ENCODE peak calls at places on chromosomes 3 and 15, in four cellular contexts. One of them, this sample, is unnamed.

GRCh38 chr3:189962466-189962865 is 158.2 kb downstream of the P3H2 start:
- DNase-seq in COR-L47: no peak
- DNase-seq in NCI-H1092: no peak
- DNase-seq in AG09309: no peak
- DNase-seq in this sample: no peak

GRCh38 chr3:155778441-155778840 is 27.6 kb downstream of the C3orf33 start:
- DNase-seq in COR-L47: no peak
- DNase-seq in NCI-H1092: no peak
- DNase-seq in AG09309: no peak
- DNase-seq in this sample: no peak

GRCh38 chr3:162141232-162141631 is 644.6 kb downstream of the OTOL1 start:
- DNase-seq in AG09309: no peak
- DNase-seq in COR-L47: no peak
- DNase-seq in NCI-H1092: no peak
- DNase-seq in this sample: no peak

GRCh38 chr15:37678124-37678523 is 256.3 kb upstream of the TMCO5A start:
- DNase-seq in NCI-H1092: no peak
- DNase-seq in COR-L47: no peak
- DNase-seq in AG09309: no peak
- DNase-seq in this sample: no peak

GRCh38 chr3:49158108-49158709 is 7.9 kb downstream of the CCDC71 start:
- DNase-seq in NCI-H1092: no peak
- DNase-seq in COR-L47: no peak
- DNase-seq in AG09309: no peak
- DNase-seq in this sample: no peak

GRCh38 chr3:87025636-87026035 is 34.7 kb upstream of the VGLL3 start:
- DNase-seq in COR-L47: no peak
- DNase-seq in NCI-H1092: no peak
- DNase-seq in AG09309: no peak
- DNase-seq in this sample: no peak

GRCh38 chr3:33159234-33159633 is 45.4 kb downstream of the CRTAP start:
- DNase-seq in AG09309: no peak
- DNase-seq in NCI-H1092: no peak
- DNase-seq in COR-L47: no peak
- DNase-seq in this sample: no peak

GRCh38 chr15:73972984-73973682 is 19.0 kb downstream of the STOML1 start:
- DNase-seq in AG09309: no peak
- DNase-seq in COR-L47: peak
- DNase-seq in NCI-H1092: peak
- DNase-seq in this sample: peak

GRCh38 chr3:9087831-9088413 is 124.7 kb upstream of the RAD18 start:
- DNase-seq in AG09309: no peak
- DNase-seq in NCI-H1092: no peak
- DNase-seq in COR-L47: no peak
- DNase-seq in this sample: no peak

GRCh38 chr15:78047631-78048409 is 29.7 kb downstream of the TBC1D2B start:
- DNase-seq in AG09309: no peak
- DNase-seq in COR-L47: no peak
- DNase-seq in NCI-H1092: no peak
- DNase-seq in this sample: no peak

GRCh38 chr15:75112848-75113492 is 88.7 kb upstream of the C15orf39 start:
- DNase-seq in COR-L47: no peak
- DNase-seq in NCI-H1092: no peak
- DNase-seq in AG09309: no peak
- DNase-seq in this sample: no peak

GRCh38 chr15:79831635-79832034 is 65.2 kb downstream of the MTHFS start:
- DNase-seq in COR-L47: no peak
- DNase-seq in NCI-H1092: no peak
- DNase-seq in AG09309: no peak
- DNase-seq in this sample: no peak

GRCh38 chr3:5563537-5564277 is 376.2 kb downstream of the EDEM1 start:
- DNase-seq in NCI-H1092: no peak
- DNase-seq in AG09309: no peak
- DNase-seq in COR-L47: no peak
- DNase-seq in this sample: no peak

GRCh38 chr3:125386811-125387210 is 11.7 kb upstream of the ZNF148 start:
- DNase-seq in COR-L47: no peak
- DNase-seq in AG09309: peak
- DNase-seq in NCI-H1092: no peak
- DNase-seq in this sample: no peak

GRCh38 chr3:124745092-124745491 is 14.8 kb downstream of the UMPS start:
- DNase-seq in NCI-H1092: no peak
- DNase-seq in AG09309: no peak
- DNase-seq in COR-L47: no peak
- DNase-seq in this sample: no peak

GRCh38 chr3:45188714-45189659 is 37.1 kb downstream of the TMEM158 start:
- DNase-seq in NCI-H1092: no peak
- DNase-seq in AG09309: no peak
- DNase-seq in COR-L47: no peak
- DNase-seq in this sample: no peak

GRCh38 chr3:165642761-165643432 is 194.3 kb downstream of the BCHE start:
- DNase-seq in NCI-H1092: no peak
- DNase-seq in COR-L47: peak
- DNase-seq in AG09309: peak
- DNase-seq in this sample: peak

GRCh38 chr3:46187876-46188275 is 20.2 kb downstream of the CCR1 start:
- DNase-seq in NCI-H1092: no peak
- DNase-seq in AG09309: no peak
- DNase-seq in COR-L47: no peak
- DNase-seq in this sample: no peak

GRCh38 chr15:29860872-29861271 is 38.6 kb upstream of the TJP1 start:
- DNase-seq in AG09309: no peak
- DNase-seq in NCI-H1092: no peak
- DNase-seq in COR-L47: no peak
- DNase-seq in this sample: no peak

GRCh38 chr3:4734454-4734853 is 241.3 kb downstream of the ITPR1 start:
- DNase-seq in COR-L47: no peak
- DNase-seq in AG09309: no peak
- DNase-seq in NCI-H1092: no peak
- DNase-seq in this sample: no peak

GRCh38 chr3:65854606-65855304 is 184.0 kb downstream of the MAGI1 start:
- DNase-seq in NCI-H1092: no peak
- DNase-seq in AG09309: no peak
- DNase-seq in COR-L47: peak
- DNase-seq in this sample: no peak

GRCh38 chr3:195908439-195909293 is at the start of gene TNK2:
- DNase-seq in NCI-H1092: peak
- DNase-seq in AG09309: no peak
- DNase-seq in COR-L47: peak
- DNase-seq in this sample: peak

GRCh38 chr15:25374143-25374542 is 64.7 kb downstream of the UBE3A start:
- DNase-seq in COR-L47: no peak
- DNase-seq in AG09309: no peak
- DNase-seq in NCI-H1092: no peak
- DNase-seq in this sample: no peak

GRCh38 chr15:80695911-80696651 is 971 bp downstream of the ABHD17C start:
- DNase-seq in NCI-H1092: no peak
- DNase-seq in COR-L47: peak
- DNase-seq in AG09309: no peak
- DNase-seq in this sample: no peak

GRCh38 chr3:115913069-115913686 is 289.9 kb downstream of the GAP43 start:
- DNase-seq in NCI-H1092: no peak
- DNase-seq in COR-L47: peak
- DNase-seq in AG09309: peak
- DNase-seq in this sample: no peak

GRCh38 chr3:104388624-104389023 is 978.1 kb upstream of the ALCAM start:
- DNase-seq in NCI-H1092: no peak
- DNase-seq in AG09309: no peak
- DNase-seq in COR-L47: peak
- DNase-seq in this sample: no peak

GRCh38 chr3:20511863-20512262 is 325.9 kb upstream of the SGO1 start:
- DNase-seq in AG09309: peak
- DNase-seq in NCI-H1092: no peak
- DNase-seq in COR-L47: peak
- DNase-seq in this sample: peak

GRCh38 chr3:72490688-72491430 is 357.4 kb downstream of the SHQ1 start:
- DNase-seq in AG09309: no peak
- DNase-seq in NCI-H1092: no peak
- DNase-seq in COR-L47: no peak
- DNase-seq in this sample: no peak

GRCh38 chr15:40063563-40064011 is 24.6 kb upstream of the SRP14 start:
- DNase-seq in COR-L47: no peak
- DNase-seq in NCI-H1092: no peak
- DNase-seq in AG09309: no peak
- DNase-seq in this sample: no peak

GRCh38 chr3:152071924-152072323 is 196.8 kb upstream of the MBNL1 start:
- DNase-seq in AG09309: peak
- DNase-seq in NCI-H1092: no peak
- DNase-seq in COR-L47: peak
- DNase-seq in this sample: no peak

GRCh38 chr15:64681424-64682024 is 93.9 kb downstream of the RBPMS2 start:
- DNase-seq in NCI-H1092: peak
- DNase-seq in AG09309: no peak
- DNase-seq in COR-L47: peak
- DNase-seq in this sample: peak

GRCh38 chr3:31105438-31106077 is 211.1 kb upstream of the GADL1 start:
- DNase-seq in COR-L47: no peak
- DNase-seq in NCI-H1092: no peak
- DNase-seq in AG09309: peak
- DNase-seq in this sample: no peak

GRCh38 chr3:63753567-63753966 is 65.5 kb upstream of the C3orf49 start:
- DNase-seq in NCI-H1092: no peak
- DNase-seq in AG09309: no peak
- DNase-seq in COR-L47: no peak
- DNase-seq in this sample: no peak

GRCh38 chr3:128277378-128278049 is 124.2 kb downstream of the EEFSEC start:
- DNase-seq in COR-L47: no peak
- DNase-seq in AG09309: no peak
- DNase-seq in NCI-H1092: no peak
- DNase-seq in this sample: no peak

GRCh38 chr3:194089357-194090177 is 46.4 kb upstream of the HES1 start:
- DNase-seq in AG09309: peak
- DNase-seq in NCI-H1092: no peak
- DNase-seq in COR-L47: no peak
- DNase-seq in this sample: no peak

GRCh38 chr3:106007512-106007911 is 138.7 kb upstream of the CBLB start:
- DNase-seq in NCI-H1092: no peak
- DNase-seq in AG09309: no peak
- DNase-seq in COR-L47: no peak
- DNase-seq in this sample: no peak

GRCh38 chr3:149384911-149385321 is 7.5 kb upstream of the TM4SF1 start:
- DNase-seq in COR-L47: no peak
- DNase-seq in NCI-H1092: no peak
- DNase-seq in AG09309: peak
- DNase-seq in this sample: no peak